ENCODE peak calls at places on chromosomes 7 and 10, in seven cellular contexts. One of them, this sample, is unnamed. For H3K9me3, the result is how much of the 10 kb centered on the place peaks cover.

GRCh38 chr7:99839560-99840011 is 11.8 kb downstream of the CYP3A43 start:
- DNase-seq in K562: no peak
- DNase-seq in effector memory CD4-positive, alpha-beta T cell: no peak
- DNase-seq in ovary: no peak
- DNase-seq in AG04450: no peak
- DNase-seq in naive thymus-derived CD4-positive, alpha-beta T cell: no peak
- DNase-seq in CD4-positive, alpha-beta memory T cell: no peak
- DNase-seq in this sample: no peak

GRCh38 chr10:58723977-58724376 is 211.3 kb downstream of the BICC1 start:
- DNase-seq in naive thymus-derived CD4-positive, alpha-beta T cell: no peak
- DNase-seq in AG04450: no peak
- DNase-seq in CD4-positive, alpha-beta memory T cell: no peak
- DNase-seq in ovary: no peak
- DNase-seq in effector memory CD4-positive, alpha-beta T cell: no peak
- DNase-seq in K562: no peak
- DNase-seq in this sample: no peak

GRCh38 chr10:70258216-70258615 is 25.0 kb upstream of the PPA1 start:
- DNase-seq in K562: no peak
- DNase-seq in ovary: no peak
- DNase-seq in CD4-positive, alpha-beta memory T cell: no peak
- DNase-seq in effector memory CD4-positive, alpha-beta T cell: no peak
- DNase-seq in naive thymus-derived CD4-positive, alpha-beta T cell: no peak
- DNase-seq in AG04450: no peak
- DNase-seq in this sample: no peak

GRCh38 chr7:127776776-127777390 is 124.9 kb downstream of the SND1 start:
- DNase-seq in naive thymus-derived CD4-positive, alpha-beta T cell: no peak
- DNase-seq in effector memory CD4-positive, alpha-beta T cell: no peak
- DNase-seq in CD4-positive, alpha-beta memory T cell: no peak
- DNase-seq in K562: no peak
- DNase-seq in ovary: no peak
- DNase-seq in AG04450: peak
- DNase-seq in this sample: no peak

GRCh38 chr7:94022550-94022949 is 18.4 kb upstream of the BET1 start:
- DNase-seq in naive thymus-derived CD4-positive, alpha-beta T cell: no peak
- DNase-seq in effector memory CD4-positive, alpha-beta T cell: no peak
- DNase-seq in ovary: no peak
- DNase-seq in CD4-positive, alpha-beta memory T cell: no peak
- DNase-seq in AG04450: no peak
- DNase-seq in K562: no peak
- DNase-seq in this sample: no peak

GRCh38 chr7:148540041-148540738 is 50.4 kb upstream of the C7orf33 start:
- DNase-seq in ovary: no peak
- DNase-seq in naive thymus-derived CD4-positive, alpha-beta T cell: no peak
- DNase-seq in AG04450: no peak
- DNase-seq in effector memory CD4-positive, alpha-beta T cell: no peak
- DNase-seq in K562: no peak
- DNase-seq in CD4-positive, alpha-beta memory T cell: no peak
- DNase-seq in this sample: no peak

GRCh38 chr10:61835069-61835908 is 66.2 kb upstream of the ARID5B start:
- DNase-seq in K562: peak
- DNase-seq in CD4-positive, alpha-beta memory T cell: peak
- DNase-seq in effector memory CD4-positive, alpha-beta T cell: no peak
- DNase-seq in AG04450: peak
- DNase-seq in naive thymus-derived CD4-positive, alpha-beta T cell: no peak
- DNase-seq in ovary: no peak
- DNase-seq in this sample: no peak

GRCh38 chr10:58608826-58609225 is 96.2 kb downstream of the BICC1 start:
- DNase-seq in naive thymus-derived CD4-positive, alpha-beta T cell: no peak
- DNase-seq in AG04450: no peak
- DNase-seq in effector memory CD4-positive, alpha-beta T cell: no peak
- DNase-seq in CD4-positive, alpha-beta memory T cell: no peak
- DNase-seq in ovary: no peak
- DNase-seq in K562: no peak
- DNase-seq in this sample: no peak

GRCh38 chr10:17453377-17454091 is 861 bp downstream of the ST8SIA6 start:
- DNase-seq in CD4-positive, alpha-beta memory T cell: peak
- DNase-seq in effector memory CD4-positive, alpha-beta T cell: no peak
- DNase-seq in AG04450: no peak
- DNase-seq in ovary: peak
- DNase-seq in naive thymus-derived CD4-positive, alpha-beta T cell: peak
- DNase-seq in K562: peak
- DNase-seq in this sample: no peak

GRCh38 chr7:42494722-42495121 is 257.7 kb upstream of the GLI3 start:
- DNase-seq in ovary: no peak
- DNase-seq in CD4-positive, alpha-beta memory T cell: no peak
- DNase-seq in naive thymus-derived CD4-positive, alpha-beta T cell: no peak
- DNase-seq in K562: no peak
- DNase-seq in AG04450: no peak
- DNase-seq in effector memory CD4-positive, alpha-beta T cell: no peak
- DNase-seq in this sample: no peak

GRCh38 chr10:36533316-36533715 is 592.1 kb upstream of the ANKRD30A start:
- DNase-seq in naive thymus-derived CD4-positive, alpha-beta T cell: no peak
- DNase-seq in CD4-positive, alpha-beta memory T cell: no peak
- DNase-seq in AG04450: no peak
- DNase-seq in K562: no peak
- DNase-seq in ovary: no peak
- DNase-seq in effector memory CD4-positive, alpha-beta T cell: no peak
- DNase-seq in this sample: no peak

GRCh38 chr10:29647483-29647882 is 12.7 kb upstream of the SVIL start:
- DNase-seq in AG04450: no peak
- DNase-seq in CD4-positive, alpha-beta memory T cell: peak
- DNase-seq in naive thymus-derived CD4-positive, alpha-beta T cell: no peak
- DNase-seq in effector memory CD4-positive, alpha-beta T cell: no peak
- DNase-seq in ovary: no peak
- DNase-seq in K562: no peak
- DNase-seq in this sample: no peak

GRCh38 chr10:113739577-113739976 is 11.9 kb upstream of the PLEKHS1 start:
- DNase-seq in AG04450: no peak
- DNase-seq in effector memory CD4-positive, alpha-beta T cell: no peak
- DNase-seq in naive thymus-derived CD4-positive, alpha-beta T cell: no peak
- DNase-seq in K562: no peak
- DNase-seq in CD4-positive, alpha-beta memory T cell: no peak
- DNase-seq in ovary: no peak
- DNase-seq in this sample: no peak

GRCh38 chr10:121524138-121524817 is 74.0 kb downstream of the FGFR2 start:
- DNase-seq in AG04450: no peak
- DNase-seq in naive thymus-derived CD4-positive, alpha-beta T cell: no peak
- DNase-seq in effector memory CD4-positive, alpha-beta T cell: no peak
- DNase-seq in CD4-positive, alpha-beta memory T cell: no peak
- DNase-seq in ovary: no peak
- DNase-seq in K562: no peak
- DNase-seq in this sample: no peak

GRCh38 chr7:153943428-153944370 is 108.5 kb upstream of the DPP6 start:
- DNase-seq in K562: no peak
- DNase-seq in CD4-positive, alpha-beta memory T cell: no peak
- DNase-seq in naive thymus-derived CD4-positive, alpha-beta T cell: no peak
- DNase-seq in ovary: no peak
- DNase-seq in effector memory CD4-positive, alpha-beta T cell: no peak
- DNase-seq in AG04450: no peak
- DNase-seq in this sample: no peak

GRCh38 chr7:137875746-137876145 is 29.0 kb upstream of the DGKI start:
- DNase-seq in effector memory CD4-positive, alpha-beta T cell: no peak
- DNase-seq in CD4-positive, alpha-beta memory T cell: no peak
- DNase-seq in ovary: no peak
- DNase-seq in K562: no peak
- DNase-seq in naive thymus-derived CD4-positive, alpha-beta T cell: no peak
- DNase-seq in AG04450: no peak
- DNase-seq in this sample: no peak

GRCh38 chr7:117666689-117667088 is 186.9 kb downstream of the CFTR start:
- DNase-seq in AG04450: no peak
- DNase-seq in ovary: no peak
- DNase-seq in naive thymus-derived CD4-positive, alpha-beta T cell: no peak
- DNase-seq in CD4-positive, alpha-beta memory T cell: no peak
- DNase-seq in effector memory CD4-positive, alpha-beta T cell: no peak
- DNase-seq in K562: no peak
- DNase-seq in this sample: no peak
- H3K4me3 ChIP-seq in AG04450: no peak
- H3K4me3 ChIP-seq in ovary: no peak
- H3K4me3 ChIP-seq in naive thymus-derived CD4-positive, alpha-beta T cell: no peak
- H3K4me3 ChIP-seq in CD4-positive, alpha-beta memory T cell: no peak
- H3K4me3 ChIP-seq in effector memory CD4-positive, alpha-beta T cell: no peak
- H3K4me3 ChIP-seq in K562: no peak
- H3K4me3 ChIP-seq in this sample: no peak

GRCh38 chr7:158446706-158447105 is 140.9 kb downstream of the PTPRN2 start:
- DNase-seq in CD4-positive, alpha-beta memory T cell: no peak
- DNase-seq in AG04450: no peak
- DNase-seq in effector memory CD4-positive, alpha-beta T cell: no peak
- DNase-seq in K562: no peak
- DNase-seq in ovary: no peak
- DNase-seq in naive thymus-derived CD4-positive, alpha-beta T cell: no peak
- DNase-seq in this sample: no peak

GRCh38 chr7:158443688-158444483 is 143.7 kb downstream of the PTPRN2 start:
- DNase-seq in effector memory CD4-positive, alpha-beta T cell: no peak
- DNase-seq in K562: no peak
- DNase-seq in ovary: no peak
- DNase-seq in CD4-positive, alpha-beta memory T cell: no peak
- DNase-seq in AG04450: no peak
- DNase-seq in naive thymus-derived CD4-positive, alpha-beta T cell: no peak
- DNase-seq in this sample: no peak

GRCh38 chr7:158444501-158445420 is 142.9 kb downstream of the PTPRN2 start:
- DNase-seq in K562: no peak
- DNase-seq in AG04450: no peak
- DNase-seq in CD4-positive, alpha-beta memory T cell: no peak
- DNase-seq in ovary: no peak
- DNase-seq in naive thymus-derived CD4-positive, alpha-beta T cell: no peak
- DNase-seq in effector memory CD4-positive, alpha-beta T cell: no peak
- DNase-seq in this sample: no peak

GRCh38 chr7:158446281-158446680 is 141.3 kb downstream of the PTPRN2 start:
- DNase-seq in K562: no peak
- DNase-seq in CD4-positive, alpha-beta memory T cell: no peak
- DNase-seq in AG04450: no peak
- DNase-seq in effector memory CD4-positive, alpha-beta T cell: no peak
- DNase-seq in ovary: no peak
- DNase-seq in naive thymus-derived CD4-positive, alpha-beta T cell: no peak
- DNase-seq in this sample: no peak

GRCh38 chr7:158445421-158446175 is 142.0 kb downstream of the PTPRN2 start:
- DNase-seq in effector memory CD4-positive, alpha-beta T cell: no peak
- DNase-seq in naive thymus-derived CD4-positive, alpha-beta T cell: no peak
- DNase-seq in ovary: no peak
- DNase-seq in CD4-positive, alpha-beta memory T cell: no peak
- DNase-seq in AG04450: no peak
- DNase-seq in K562: no peak
- DNase-seq in this sample: no peak
- H3K9me3 ChIP-seq in effector memory CD4-positive, alpha-beta T cell: under half
- H3K9me3 ChIP-seq in naive thymus-derived CD4-positive, alpha-beta T cell: under half
- H3K9me3 ChIP-seq in ovary: under half
- H3K9me3 ChIP-seq in CD4-positive, alpha-beta memory T cell: under half
- H3K9me3 ChIP-seq in AG04450: half or more
- H3K9me3 ChIP-seq in K562: under half
- H3K9me3 ChIP-seq in this sample: under half

GRCh38 chr10:116988311-116988710 is 16.7 kb downstream of the SHTN1 start:
- DNase-seq in K562: no peak
- DNase-seq in CD4-positive, alpha-beta memory T cell: no peak
- DNase-seq in ovary: no peak
- DNase-seq in AG04450: no peak
- DNase-seq in effector memory CD4-positive, alpha-beta T cell: no peak
- DNase-seq in naive thymus-derived CD4-positive, alpha-beta T cell: no peak
- DNase-seq in this sample: no peak

GRCh38 chr10:116992183-116992582 is 12.8 kb downstream of the SHTN1 start:
- DNase-seq in effector memory CD4-positive, alpha-beta T cell: no peak
- DNase-seq in ovary: no peak
- DNase-seq in K562: no peak
- DNase-seq in AG04450: no peak
- DNase-seq in CD4-positive, alpha-beta memory T cell: no peak
- DNase-seq in naive thymus-derived CD4-positive, alpha-beta T cell: no peak
- DNase-seq in this sample: no peak

GRCh38 chr10:116989439-116989838 is 15.5 kb downstream of the SHTN1 start:
- DNase-seq in CD4-positive, alpha-beta memory T cell: no peak
- DNase-seq in ovary: no peak
- DNase-seq in effector memory CD4-positive, alpha-beta T cell: no peak
- DNase-seq in K562: no peak
- DNase-seq in naive thymus-derived CD4-positive, alpha-beta T cell: no peak
- DNase-seq in AG04450: no peak
- DNase-seq in this sample: no peak

GRCh38 chr10:116993610-116994009 is 11.4 kb downstream of the SHTN1 start:
- DNase-seq in AG04450: no peak
- DNase-seq in K562: no peak
- DNase-seq in CD4-positive, alpha-beta memory T cell: no peak
- DNase-seq in effector memory CD4-positive, alpha-beta T cell: no peak
- DNase-seq in naive thymus-derived CD4-positive, alpha-beta T cell: no peak
- DNase-seq in ovary: no peak
- DNase-seq in this sample: no peak

GRCh38 chr10:116990276-116990800 is 14.6 kb downstream of the SHTN1 start:
- DNase-seq in naive thymus-derived CD4-positive, alpha-beta T cell: no peak
- DNase-seq in effector memory CD4-positive, alpha-beta T cell: no peak
- DNase-seq in ovary: no peak
- DNase-seq in AG04450: no peak
- DNase-seq in K562: no peak
- DNase-seq in CD4-positive, alpha-beta memory T cell: no peak
- DNase-seq in this sample: no peak
- H3K27ac ChIP-seq in naive thymus-derived CD4-positive, alpha-beta T cell: no peak
- H3K27ac ChIP-seq in effector memory CD4-positive, alpha-beta T cell: no peak
- H3K27ac ChIP-seq in ovary: no peak
- H3K27ac ChIP-seq in AG04450: no peak
- H3K27ac ChIP-seq in K562: no peak
- H3K27ac ChIP-seq in CD4-positive, alpha-beta memory T cell: no peak
- H3K27ac ChIP-seq in this sample: no peak

GRCh38 chr7:56087445-56087844 is 5.3 kb downstream of the PHKG1 start:
- DNase-seq in AG04450: no peak
- DNase-seq in ovary: no peak
- DNase-seq in naive thymus-derived CD4-positive, alpha-beta T cell: no peak
- DNase-seq in K562: no peak
- DNase-seq in effector memory CD4-positive, alpha-beta T cell: no peak
- DNase-seq in CD4-positive, alpha-beta memory T cell: no peak
- DNase-seq in this sample: no peak

GRCh38 chr7:56097700-56098099 is 4.9 kb upstream of the PHKG1 start:
- DNase-seq in ovary: no peak
- DNase-seq in effector memory CD4-positive, alpha-beta T cell: no peak
- DNase-seq in K562: no peak
- DNase-seq in CD4-positive, alpha-beta memory T cell: no peak
- DNase-seq in AG04450: peak
- DNase-seq in naive thymus-derived CD4-positive, alpha-beta T cell: no peak
- DNase-seq in this sample: no peak

GRCh38 chr7:56091591-56091990 is 1.2 kb downstream of the PHKG1 start:
- DNase-seq in effector memory CD4-positive, alpha-beta T cell: no peak
- DNase-seq in K562: no peak
- DNase-seq in CD4-positive, alpha-beta memory T cell: no peak
- DNase-seq in AG04450: no peak
- DNase-seq in ovary: no peak
- DNase-seq in naive thymus-derived CD4-positive, alpha-beta T cell: no peak
- DNase-seq in this sample: no peak

DNA sequence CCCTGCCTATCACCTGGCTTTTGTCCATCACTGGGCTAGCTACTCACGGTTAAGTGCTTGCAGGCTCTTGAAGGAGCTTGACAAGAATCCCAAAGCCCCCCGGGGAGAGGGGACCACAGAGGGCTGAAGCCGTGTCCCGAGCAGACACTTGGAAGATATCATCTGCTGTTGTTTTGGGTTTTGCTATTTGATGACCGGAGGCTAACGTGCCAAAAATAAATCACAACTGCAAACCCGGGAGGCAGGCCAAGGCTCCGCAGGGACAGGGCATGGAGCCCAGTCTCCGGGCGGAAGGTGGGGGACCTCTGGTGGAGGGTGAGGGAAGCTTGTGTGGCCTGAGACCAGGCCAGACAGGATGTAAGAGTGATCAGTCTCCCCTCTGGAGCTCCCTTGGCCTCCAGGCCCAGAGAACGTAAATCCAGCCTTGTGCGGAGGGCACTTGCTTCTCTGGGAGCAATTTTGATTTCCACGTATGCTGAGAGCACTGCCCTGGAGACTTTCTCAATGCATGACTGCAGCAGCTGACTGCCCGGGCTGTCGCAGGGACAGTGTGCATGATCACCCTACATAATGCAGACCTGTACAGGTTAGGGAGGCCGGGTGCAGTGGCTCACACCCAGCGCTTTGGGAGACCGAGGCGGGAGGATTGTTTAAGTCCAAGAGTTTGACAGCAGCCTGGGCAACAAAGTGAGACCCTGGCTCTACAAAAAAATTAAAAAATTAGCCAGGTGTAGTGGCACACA is at the start of gene PHKG1:
- DNase-seq in effector memory CD4-positive, alpha-beta T cell: no peak
- DNase-seq in ovary: peak
- DNase-seq in naive thymus-derived CD4-positive, alpha-beta T cell: no peak
- DNase-seq in K562: peak
- DNase-seq in CD4-positive, alpha-beta memory T cell: no peak
- DNase-seq in AG04450: peak
- DNase-seq in this sample: no peak
- H3K4me3 ChIP-seq in effector memory CD4-positive, alpha-beta T cell: no peak
- H3K4me3 ChIP-seq in ovary: no peak
- H3K4me3 ChIP-seq in naive thymus-derived CD4-positive, alpha-beta T cell: no peak
- H3K4me3 ChIP-seq in K562: no peak
- H3K4me3 ChIP-seq in CD4-positive, alpha-beta memory T cell: no peak
- H3K4me3 ChIP-seq in AG04450: no peak
- H3K4me3 ChIP-seq in this sample: no peak

This sample was measured in CD8-positive, alpha-beta T cell.